ENCODE peak calls at places on chromosomes 3 and 15, in ten cellular contexts. Z is choroid plexus epithelial cell; C is effector CD4-positive, alpha-beta T cell; H is stimulated activated CD4-positive, alpha-beta T cell treated with anti-CD3 and anti-CD28 coated beads, Interleukin-1b, Interleukin-23, amount 100 ng/mL, for 48 hours; T is activated T-helper 1 cell treated with Interleukin-2 at 50 U/mL for 16 hours; U is C1 segment of cervical spinal cord; P is activated CD4-positive, alpha-beta T cell treated with anti-CD3 and anti-CD28 coated beads, Interleukin-2, amount 50 U/mL, for 48 hours; F is fibroblast of mammary gland; V is left kidney; D is gastrocnemius medialis. A is an unnamed sample.

GRCh38 chr3:88230638-88231037 is 80.9 kb downstream of the C3orf38 start:
- DNase-seq in Z (no peak), C (no peak), H (no peak), T (no peak), U (no peak), P (no peak), F (no peak), V (no peak), D (no peak), A (no peak)

GRCh38 chr3:139774570-139775302 is 97.0 kb upstream of the NMNAT3 start:
- DNase-seq in Z (peak), C (no peak), H (no peak), T (no peak), U (no peak), P (no peak), F (no peak), V (peak), D (peak), A (peak)

GRCh38 chr15:32774022-32774421 is 56.2 kb downstream of the GREM1 start:
- DNase-seq in Z (peak), C (no peak), H (no peak), T (no peak), U (no peak), P (no peak), F (peak), V (no peak), D (no peak), A (peak)

GRCh38 chr3:190038050-190038631 is 82.6 kb downstream of the P3H2 start:
- DNase-seq in Z (peak), C (no peak), H (no peak), T (no peak), U (no peak), P (no peak), F (peak), V (peak), D (no peak), A (peak)

GRCh38 chr3:186117521-186118111 is 8.7 kb upstream of the ETV5 start:
- DNase-seq in Z (no peak), C (no peak), H (no peak), T (no peak), U (no peak), P (no peak), F (no peak), V (no peak), D (no peak), A (no peak)

GRCh38 chr15:90095521-90095959 is 6.7 kb downstream of the IDH2 start:
- DNase-seq in Z (no peak), C (no peak), H (no peak), T (no peak), U (no peak), P (no peak), F (no peak), V (no peak), D (no peak), A (no peak)

GRCh38 chr3:69499899-69500316 is 114.0 kb upstream of the FRMD4B start:
- DNase-seq in Z (peak), C (no peak), H (no peak), T (no peak), U (no peak), P (no peak), F (peak), V (no peak), D (peak), A (no peak)

GRCh38 chr3:186359078-186359477 is 3.0 kb downstream of the DGKG start:
- DNase-seq in Z (peak), C (no peak), H (no peak), T (no peak), U (no peak), P (no peak), F (peak), V (no peak), D (no peak), A (no peak)

GRCh38 chr15:72197460-72198409 is at the start of gene GRAMD2A:
- DNase-seq in Z (peak), C (no peak), H (peak), T (no peak), U (no peak), P (peak), F (peak), V (peak), D (no peak), A (peak)

GRCh38 chr3:167350245-167350862 is 29.7 kb downstream of the ZBBX start:
- DNase-seq in Z (peak), C (no peak), H (no peak), T (no peak), U (no peak), P (no peak), F (peak), V (peak), D (no peak), A (peak)

GRCh38 chr3:101897013-101897412 is 47.7 kb downstream of the NFKBIZ start:
- DNase-seq in Z (no peak), C (no peak), H (no peak), T (no peak), U (no peak), P (no peak), F (no peak), V (no peak), D (no peak), A (no peak)

GRCh38 chr3:127791221-127791913 is 30.9 kb downstream of the MGLL start:
- DNase-seq in Z (peak), C (no peak), H (no peak), T (no peak), U (no peak), P (no peak), F (peak), V (peak), D (no peak), A (peak)

GRCh38 chr15:51386960-51387698 is 45.7 kb downstream of the GLDN start:
- DNase-seq in Z (no peak), C (no peak), H (no peak), T (no peak), U (no peak), P (no peak), F (no peak), V (no peak), D (no peak), A (no peak)

GRCh38 chr3:58032186-58032585 is 24.0 kb downstream of the FLNB start:
- DNase-seq in Z (peak), C (no peak), H (no peak), T (no peak), U (no peak), P (no peak), F (peak), V (peak), D (no peak), A (peak)

GRCh38 chr3:113838631-113839209 is at the start of gene GRAMD1C:
- DNase-seq in Z (peak), C (peak), H (peak), T (peak), U (no peak), P (peak), F (peak), V (peak), D (peak), A (peak)

GRCh38 chr15:63612300-63612699 is 15.1 kb downstream of the FBXL22 start:
- DNase-seq in Z (no peak), C (no peak), H (no peak), T (no peak), U (no peak), P (no peak), F (no peak), V (no peak), D (no peak), A (no peak)

GRCh38 chr15:74653426-74654082 is 37.9 kb downstream of the CLK3 start:
- DNase-seq in Z (peak), C (no peak), H (no peak), T (no peak), U (no peak), P (no peak), F (peak), V (no peak), D (no peak), A (peak)

GRCh38 chr3:158486200-158486599 is 84.8 kb upstream of the MLF1 start:
- DNase-seq in Z (peak), C (no peak), H (no peak), T (no peak), U (no peak), P (no peak), F (no peak), V (no peak), D (no peak), A (peak)

GRCh38 chr3:70919091-70919490 is 606.7 kb upstream of the MDFIC2 start:
- DNase-seq in Z (peak), C (no peak), H (no peak), T (no peak), U (no peak), P (no peak), F (peak), V (no peak), D (no peak), A (peak)

GRCh38 chr3:172658344-172659245 is 52.3 kb downstream of the NCEH1 start:
- DNase-seq in Z (peak), C (no peak), H (no peak), T (no peak), U (no peak), P (no peak), F (peak), V (peak), D (no peak), A (peak)

GRCh38 chr3:49346797-49347251 is 7.0 kb upstream of the USP4 start:
- DNase-seq in Z (no peak), C (no peak), H (no peak), T (no peak), U (no peak), P (no peak), F (peak), V (no peak), D (no peak), A (peak)

GRCh38 chr3:37627951-37628620 is 233.6 kb upstream of the CTDSPL start:
- DNase-seq in Z (no peak), C (no peak), H (no peak), T (no peak), U (no peak), P (no peak), F (no peak), V (no peak), D (no peak), A (no peak)

GRCh38 chr3:37925157-37925556 is 63.5 kb downstream of the CTDSPL start:
- DNase-seq in Z (no peak), C (no peak), H (no peak), T (no peak), U (no peak), P (no peak), F (no peak), V (peak), D (no peak), A (no peak)

GRCh38 chr3:101673953-101674352 is 3.0 kb downstream of the ZBTB11 start:
- DNase-seq in Z (no peak), C (no peak), H (no peak), T (no peak), U (no peak), P (no peak), F (no peak), V (no peak), D (no peak), A (no peak)

GRCh38 chr15:32861741-32862140 is 143.9 kb downstream of the GREM1 start:
- DNase-seq in Z (peak), C (no peak), H (no peak), T (no peak), U (no peak), P (no peak), F (peak), V (no peak), D (no peak), A (peak)

GRCh38 chr3:8846176-8846575 is 76.8 kb upstream of the OXTR start:
- DNase-seq in Z (no peak), C (no peak), H (no peak), T (no peak), U (no peak), P (no peak), F (no peak), V (no peak), D (no peak), A (no peak)

GRCh38 chr3:194189243-194189791 is 53.4 kb downstream of the HES1 start:
- DNase-seq in Z (peak), C (no peak), H (no peak), T (no peak), U (no peak), P (no peak), F (no peak), V (peak), D (no peak), A (peak)

GRCh38 chr3:82773207-82773606 is 1011.8 kb upstream of the GBE1 start:
- DNase-seq in Z (no peak), C (no peak), H (no peak), T (no peak), U (no peak), P (no peak), F (no peak), V (no peak), D (no peak), A (no peak)

GRCh38 chr3:174498638-174499037 is 360.5 kb upstream of the NAALADL2 start:
- DNase-seq in Z (peak), C (no peak), H (no peak), T (no peak), U (no peak), P (no peak), F (peak), V (no peak), D (no peak), A (peak)

GRCh38 chr15:82849556-82850241 is 40.3 kb downstream of the WHAMM start:
- DNase-seq in Z (peak), C (peak), H (peak), T (no peak), U (no peak), P (peak), F (peak), V (peak), D (peak), A (peak)

GRCh38 chr3:124258057-124258500 is 266.2 kb upstream of the ROPN1 start:
- DNase-seq in Z (peak), C (no peak), H (no peak), T (no peak), U (no peak), P (no peak), F (peak), V (peak), D (no peak), A (peak)

GRCh38 chr3:197234947-197235914 is 63.2 kb downstream of the DLG1 start:
- DNase-seq in Z (no peak), C (no peak), H (no peak), T (no peak), U (no peak), P (no peak), F (no peak), V (no peak), D (no peak), A (no peak)